ENCODE peak calls at places on chromosomes 4 and X, in seven cellular contexts. M is AG09309; T is BJ; O is sigmoid colon; Y is cardiac fibroblast; Z is epithelial cell of esophagus; U is CD4-positive, alpha-beta T cell. B is an unnamed sample.

GRCh38 chr4:77599378-77599777 is 6.2 kb upstream of the CXCL13 start:
- DNase-seq in M (no peak), T (no peak), O (no peak), Y (peak; percentile 62), Z (peak; percentile 67), U (no peak), B (no peak)

GRCh38 chr4:54657556-54658313 is at the start of gene KIT:
- DNase-seq in M (no peak), T (no peak), O (peak; percentile 71), Y (peak; percentile 13), Z (no peak), U (peak; percentile 26), B (peak; percentile 82)

GRCh38 chr4:139756391-139757180 is 91.0 kb downstream of the MGST2 start:
- DNase-seq in M (no peak), T (no peak), O (no peak), Y (no peak), Z (no peak), U (no peak), B (no peak)

GRCh38 chr4:17055788-17056187 is 157.3 kb upstream of the LDB2 start:
- DNase-seq in M (peak; percentile 95), T (peak; percentile 52), O (no peak), Y (peak; percentile 89), Z (peak; percentile 93), U (no peak), B (no peak)

GRCh38 chrX:71095971-71096701 is 485 bp downstream of the FOXO4 start:
- DNase-seq in M (no peak), T (no peak), O (no peak), Y (no peak), Z (peak; percentile 39), U (no peak), B (no peak)

GRCh38 chr4:6272863-6273660 is 3.4 kb downstream of the WFS1 start:
- DNase-seq in M (peak; percentile 20), T (peak; percentile 49), O (no peak), Y (peak; percentile 80), Z (peak; percentile 57), U (no peak), B (no peak)

GRCh38 chrX:130676861-130677260 is 226.1 kb downstream of the ENOX2 start:
- DNase-seq in M (no peak), T (no peak), O (no peak), Y (no peak), Z (no peak), U (no peak), B (no peak)

GRCh38 chrX:77347572-77347971 is 99.6 kb upstream of the FGF16 start:
- DNase-seq in M (no peak), T (no peak), O (no peak), Y (peak; percentile 3), Z (peak; percentile 0), U (no peak), B (no peak)

GRCh38 chr4:121594796-121595526 is 101.8 kb downstream of the ANXA5 start:
- DNase-seq in M (peak; percentile 3), T (peak; percentile 20), O (peak; percentile 64), Y (peak; percentile 81), Z (peak; percentile 65), U (no peak), B (no peak)

GRCh38 chr4:105060628-105061027 is 86.0 kb upstream of the TET2 start:
- DNase-seq in M (no peak), T (no peak), O (no peak), Y (peak; percentile 40), Z (peak; percentile 20), U (no peak), B (no peak)

GRCh38 chr4:104532677-104533076 is 38.0 kb upstream of the CXXC4 start:
- DNase-seq in M (no peak), T (no peak), O (no peak), Y (no peak), Z (no peak), U (no peak), B (no peak)

GRCh38 chr4:16794816-16795445 is 103.5 kb downstream of the LDB2 start:
- DNase-seq in M (peak; percentile 21), T (no peak), O (no peak), Y (peak; percentile 68), Z (peak; percentile 4), U (no peak), B (no peak)

GRCh38 chrX:97224148-97224547 is 340.4 kb downstream of the RPA4 start:
- DNase-seq in M (no peak), T (no peak), O (no peak), Y (no peak), Z (no peak), U (no peak), B (no peak)

GRCh38 chr4:101162990-101163380 is 184.3 kb downstream of the PPP3CA start:
- DNase-seq in M (no peak), T (no peak), O (no peak), Y (no peak), Z (no peak), U (no peak), B (no peak)

GRCh38 chr4:2837904-2838496 is 5.6 kb upstream of the ADD1 start:
- DNase-seq in M (no peak), T (no peak), O (peak; percentile 76), Y (peak; percentile 69), Z (peak; percentile 14), U (peak; percentile 75), B (no peak)

GRCh38 chr4:55817691-55818090 is 1.9 kb upstream of the EXOC1L start:
- DNase-seq in M (no peak), T (no peak), O (no peak), Y (no peak), Z (no peak), U (no peak), B (no peak)

GRCh38 chr4:7691992-7692391 is 247.7 kb downstream of the AFAP1 start:
- DNase-seq in M (no peak), T (no peak), O (no peak), Y (no peak), Z (no peak), U (no peak), B (no peak)

DNA sequence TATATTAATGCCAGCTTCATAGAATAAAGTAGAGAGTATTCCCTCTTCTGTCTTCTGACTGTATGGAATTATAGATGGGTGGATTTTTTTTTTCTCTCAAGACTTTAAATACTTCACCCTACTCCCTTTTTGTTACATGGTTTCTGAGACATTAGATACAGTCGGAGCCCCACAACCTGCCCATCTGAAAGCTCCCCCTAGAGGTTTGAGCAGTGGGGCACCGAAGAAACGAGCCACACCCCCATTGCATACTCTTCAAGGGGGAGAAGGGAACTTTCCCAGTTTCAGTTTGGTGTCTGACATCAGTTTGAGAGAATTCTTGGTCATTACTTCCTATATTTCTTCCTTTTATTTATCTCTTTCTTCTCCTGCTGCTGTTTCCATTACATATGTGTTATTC is 437.6 kb upstream of the AGA start:
- DNase-seq in M (no peak), T (no peak), O (peak; percentile 33), Y (no peak), Z (peak; percentile 2), U (no peak), B (no peak)
- TF ChIP-seq CTCF in M (no peak), T (no peak), O (no peak), Y (no peak), Z (peak; percentile 13), U (no peak), B (no peak)

GRCh38 chrX:11111038-11111851 is at the start of gene HCCS:
- DNase-seq in M (no peak), T (peak; percentile 34), O (peak; percentile 93), Y (peak; percentile 86), Z (peak; percentile 83), U (peak; percentile 78), B (peak; percentile 80)
- TF ChIP-seq CTCF in M (no peak), T (peak; percentile 17), O (no peak), Y (no peak), Z (no peak), U (no peak), B (no peak)

GRCh38 chr4:158209825-158210807 is at the start of gene TMEM144:
- DNase-seq in M (peak; percentile 39), T (peak; percentile 47), O (peak; percentile 96), Y (peak; percentile 91), Z (peak; percentile 90), U (peak; percentile 6), B (peak; percentile 83)
- TF ChIP-seq CTCF in M (no peak), T (peak; percentile 26), O (no peak), Y (no peak), Z (peak; percentile 29), U (no peak), B (peak; percentile 28)

GRCh38 chr4:61590881-61591280 is 390.8 kb downstream of the ADGRL3 start:
- DNase-seq in M (no peak), T (no peak), O (no peak), Y (peak; percentile 12), Z (no peak), U (no peak), B (no peak)
- TF ChIP-seq CTCF in M (no peak), T (no peak), O (no peak), Y (peak; percentile 13), Z (peak; percentile 18), U (no peak), B (no peak)

DNA sequence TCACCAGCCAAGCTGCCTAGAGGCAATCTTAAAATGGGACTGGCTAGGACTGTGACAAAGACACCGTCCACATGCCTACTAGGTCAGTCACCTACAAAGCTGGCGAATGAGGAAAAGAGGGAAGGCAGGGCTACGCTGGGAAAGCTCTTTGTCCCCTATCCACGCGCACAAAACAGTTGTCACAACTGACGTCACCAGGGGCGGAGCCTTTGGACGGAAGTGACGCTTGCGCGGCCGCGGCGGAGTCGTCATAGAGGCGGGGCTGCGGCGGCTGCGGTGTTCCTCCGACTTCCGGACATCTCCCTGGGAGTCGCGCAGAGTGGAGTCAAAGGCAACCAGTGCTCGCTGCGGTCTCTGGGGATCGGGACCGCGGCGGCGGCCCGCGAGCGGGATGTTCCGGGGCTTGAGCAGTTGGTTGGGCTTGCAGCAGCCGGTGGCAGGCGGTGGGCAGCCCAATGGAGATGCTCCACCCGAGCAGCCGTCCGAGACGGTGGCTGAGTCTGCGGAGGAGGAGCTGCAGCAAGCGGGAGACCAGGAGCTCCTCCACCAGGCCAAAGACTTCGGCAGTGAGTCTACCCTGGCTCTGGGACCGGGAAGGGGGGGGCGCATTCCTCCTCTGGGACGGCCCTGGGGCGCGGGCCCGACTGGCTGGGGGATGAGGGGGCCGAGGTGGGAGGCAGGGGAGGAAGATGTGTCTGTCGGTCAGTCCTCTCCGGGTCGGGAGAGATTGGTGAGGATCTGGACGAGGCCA is at the start of gene SYAP1:
- DNase-seq in M (peak; percentile 93), T (peak; percentile 68), O (peak; percentile 99), Y (peak; percentile 97), Z (peak; percentile 94), U (peak; percentile 96), B (peak; percentile 99)
- TF ChIP-seq CTCF in M (no peak), T (no peak), O (no peak), Y (no peak), Z (no peak), U (no peak), B (no peak)